ENCODE peak calls at places on chromosomes 4 and X, in six cellular contexts. Q is CD8-positive, alpha-beta memory T cell; C is left ventricle myocardium inferior; M is pancreas; P is AG04450; S is Calu3. F is an unnamed sample.
A peak's percentile ranks its signal among the peaks of the same experiment; 100 is the strongest.

GRCh38 chr4:168741281-168742173 is 244.7 kb downstream of the PALLD start:
- DNase-seq in Q (no peak), C (no peak), M (no peak), P (no peak), S (no peak), F (peak; percentile 41)

GRCh38 chrX:97531824-97532223 is 648.1 kb downstream of the RPA4 start:
- DNase-seq in Q (no peak), C (no peak), M (no peak), P (no peak), S (no peak), F (no peak)

GRCh38 chr4:124372916-124373315 is 339.6 kb downstream of the ANKRD50 start:
- DNase-seq in Q (no peak), C (no peak), M (no peak), P (no peak), S (no peak), F (no peak)

GRCh38 chr4:8308856-8309771 is 39.6 kb downstream of the HTRA3 start:
- DNase-seq in Q (no peak), C (peak; percentile 81), M (no peak), P (peak; percentile 23), S (no peak), F (no peak)

GRCh38 chr4:44196796-44197195 is 251.8 kb downstream of the KCTD8 start:
- DNase-seq in Q (no peak), C (no peak), M (no peak), P (no peak), S (no peak), F (no peak)

GRCh38 chr4:121428721-121429120 is 47.9 kb upstream of the QRFPR start:
- DNase-seq in Q (no peak), C (no peak), M (no peak), P (no peak), S (no peak), F (no peak)

GRCh38 chrX:115378471-115378870 is 89.0 kb downstream of the LUZP4 start:
- DNase-seq in Q (no peak), C (no peak), M (no peak), P (no peak), S (no peak), F (no peak)

GRCh38 chr4:173135241-173135847 is 33.3 kb upstream of the GALNT7 start:
- DNase-seq in Q (no peak), C (no peak), M (no peak), P (no peak), S (no peak), F (no peak)

GRCh38 chr4:86791126-86791525 is 58.1 kb downstream of the SLC10A6 start:
- DNase-seq in Q (no peak), C (no peak), M (no peak), P (no peak), S (no peak), F (no peak)

GRCh38 chr4:176359590-176359989 is 39.8 kb downstream of the SPCS3 start:
- DNase-seq in Q (no peak), C (no peak), M (no peak), P (peak; percentile 48), S (no peak), F (no peak)

GRCh38 chrX:150954951-150955350 is 28.2 kb upstream of the HMGB3 start:
- DNase-seq in Q (no peak), C (no peak), M (no peak), P (no peak), S (no peak), F (no peak)

GRCh38 chrX:32010157-32010656 is 938.4 kb upstream of the FTHL17 start:
- DNase-seq in Q (no peak), C (no peak), M (no peak), P (no peak), S (no peak), F (no peak)

GRCh38 chrX:45850197-45850774 is 649.6 kb upstream of the DIPK2B start:
- DNase-seq in Q (no peak), C (no peak), M (no peak), P (no peak), S (peak; percentile 31), F (no peak)

GRCh38 chr4:142354794-142355416 is 491.2 kb downstream of the INPP4B start:
- DNase-seq in Q (peak; percentile 56), C (no peak), M (no peak), P (no peak), S (no peak), F (no peak)

GRCh38 chr4:184100297-184100885 is 117.3 kb downstream of the ENPP6 start:
- DNase-seq in Q (no peak), C (peak; percentile 72), M (peak; percentile 23), P (no peak), S (no peak), F (peak; percentile 70)

GRCh38 chr4:54784188-54784671 is 126.5 kb downstream of the KIT start:
- DNase-seq in Q (no peak), C (peak; percentile 87), M (peak; percentile 3), P (peak; percentile 43), S (no peak), F (peak; percentile 51)

GRCh38 chr4:7206856-7207567 is 14.7 kb downstream of the SORCS2 start:
- DNase-seq in Q (no peak), C (peak; percentile 86), M (peak; percentile 30), P (peak; percentile 58), S (peak; percentile 60), F (peak; percentile 69)

GRCh38 chrX:139559383-139560042 is 29.0 kb downstream of the F9 start:
- DNase-seq in Q (no peak), C (no peak), M (peak; percentile 5), P (peak; percentile 1), S (peak; percentile 11), F (no peak)

GRCh38 chr4:73127839-73128448 is 58.4 kb upstream of the COX18 start:
- DNase-seq in Q (no peak), C (no peak), M (no peak), P (no peak), S (peak; percentile 2), F (no peak)

GRCh38 chr4:16607693-16608092 is 290.8 kb downstream of the LDB2 start:
- DNase-seq in Q (no peak), C (no peak), M (no peak), P (no peak), S (no peak), F (no peak)

GRCh38 chr4:78659264-78659663 is 107.7 kb downstream of the ANXA3 start:
- DNase-seq in Q (no peak), C (no peak), M (no peak), P (no peak), S (no peak), F (no peak)

GRCh38 chrX:8192276-8192675 is 21.2 kb upstream of the VCX2 start:
- DNase-seq in Q (no peak), C (no peak), M (no peak), P (no peak), S (no peak), F (no peak)

GRCh38 chr4:67918428-67918827 is 34.6 kb upstream of the TMPRSS11D start:
- DNase-seq in Q (no peak), C (no peak), M (no peak), P (no peak), S (no peak), F (no peak)

GRCh38 chr4:120544838-120545237 is 377.7 kb downstream of the PRDM5 start:
- DNase-seq in Q (no peak), C (no peak), M (no peak), P (no peak), S (no peak), F (no peak)

GRCh38 chrX:151177141-151178027 is 1.0 kb downstream of the GPR50 start:
- DNase-seq in Q (no peak), C (no peak), M (no peak), P (no peak), S (no peak), F (no peak)

GRCh38 chrX:131729295-131729694 is 185.4 kb downstream of the OR13H1 start:
- DNase-seq in Q (peak; percentile 80), C (no peak), M (no peak), P (no peak), S (no peak), F (peak; percentile 87)

GRCh38 chrX:129493643-129494042 is 29.6 kb downstream of the SMARCA1 start:
- DNase-seq in Q (no peak), C (no peak), M (no peak), P (no peak), S (no peak), F (no peak)

GRCh38 chr4:121307441-121308327 is 73.1 kb downstream of the QRFPR start:
- DNase-seq in Q (peak; percentile 43), C (no peak), M (no peak), P (no peak), S (peak; percentile 41), F (no peak)

GRCh38 chr4:7852568-7853185 is 87.0 kb downstream of the AFAP1 start:
- DNase-seq in Q (no peak), C (no peak), M (peak; percentile 54), P (no peak), S (peak; percentile 65), F (no peak)

GRCh38 chrX:39196192-39197102 is 395.2 kb downstream of the MID1IP1 start:
- DNase-seq in Q (peak; percentile 16), C (no peak), M (peak; percentile 27), P (no peak), S (peak; percentile 34), F (no peak)

GRCh38 chrX:2500681-2501151 is at the start of the genes DHRSX and ZBED1:
- DNase-seq in Q (peak; percentile 40), C (peak; percentile 54), M (peak; percentile 33), P (no peak), S (peak; percentile 40), F (no peak)

GRCh38 chr4:83906561-83906960 is 370.7 kb downstream of the GPAT3 start:
- DNase-seq in Q (no peak), C (no peak), M (no peak), P (peak; percentile 3), S (no peak), F (no peak)

GRCh38 chr4:72567036-72567435 is 2.0 kb downstream of the ADAMTS3 start:
- DNase-seq in Q (no peak), C (no peak), M (no peak), P (no peak), S (no peak), F (no peak)

GRCh38 chrX:84340981-84341380 is 153.0 kb upstream of the RPS6KA6 start:
- DNase-seq in Q (no peak), C (no peak), M (no peak), P (peak; percentile 8), S (no peak), F (no peak)

GRCh38 chr4:88341227-88342192 is 37.1 kb upstream of the HERC6 start:
- DNase-seq in Q (no peak), C (no peak), M (peak; percentile 10), P (peak; percentile 81), S (no peak), F (no peak)